ENCODE peak calls at places on chromosomes 2 and 18, in six cellular contexts. Q, Z, N, G, K and C are unnamed samples.
A peak's percentile ranks its signal among the peaks of the same experiment; 100 is the strongest.

GRCh38 chr18:32262092-32262491 is 72.3 kb downstream of the MEP1B start:
- DNase-seq in Q (no peak), Z (no peak), N (no peak), G (no peak), K (no peak), C (no peak)

GRCh38 chr18:2083691-2084090 is 487.6 kb downstream of the METTL4 start:
- DNase-seq in Q (peak; percentile 41), Z (no peak), N (no peak), G (peak; percentile 21), K (no peak), C (no peak)

GRCh38 chr2:241985986-241986329 is 116.4 kb downstream of the RTP5 start:
- DNase-seq in Q (no peak), Z (no peak), N (no peak), G (no peak), K (no peak), C (no peak)

GRCh38 chr2:26712486-26713465 is 20.3 kb downstream of the KCNK3 start:
- DNase-seq in Q (peak; percentile 29), Z (no peak), N (no peak), G (no peak), K (no peak), C (no peak)

GRCh38 chr2:64727843-64728463 is 74.2 kb upstream of the SERTAD2 start:
- DNase-seq in Q (no peak), Z (no peak), N (no peak), G (no peak), K (no peak), C (no peak)

GRCh38 chr2:2484301-2484700 is 153.2 kb upstream of the MYT1L start:
- DNase-seq in Q (no peak), Z (no peak), N (no peak), G (no peak), K (no peak), C (no peak)

GRCh38 chr18:3450358-3451107 is 561 bp downstream of the TGIF1 start:
- DNase-seq in Q (peak; percentile 80), Z (peak; percentile 81), N (no peak), G (peak; percentile 36), K (no peak), C (no peak)

GRCh38 chr2:59303272-59303671 is 1062.1 kb upstream of the FANCL start:
- DNase-seq in Q (no peak), Z (no peak), N (no peak), G (no peak), K (no peak), C (no peak)

GRCh38 chr2:182077451-182078142 is 91.9 kb downstream of the PPP1R1C start:
- DNase-seq in Q (peak; percentile 87), Z (no peak), N (peak; percentile 41), G (peak; percentile 70), K (no peak), C (peak; percentile 59)

GRCh38 chr2:63853527-63854310 is 12.0 kb downstream of the UGP2 start:
- DNase-seq in Q (no peak), Z (no peak), N (no peak), G (no peak), K (no peak), C (no peak)

DNA sequence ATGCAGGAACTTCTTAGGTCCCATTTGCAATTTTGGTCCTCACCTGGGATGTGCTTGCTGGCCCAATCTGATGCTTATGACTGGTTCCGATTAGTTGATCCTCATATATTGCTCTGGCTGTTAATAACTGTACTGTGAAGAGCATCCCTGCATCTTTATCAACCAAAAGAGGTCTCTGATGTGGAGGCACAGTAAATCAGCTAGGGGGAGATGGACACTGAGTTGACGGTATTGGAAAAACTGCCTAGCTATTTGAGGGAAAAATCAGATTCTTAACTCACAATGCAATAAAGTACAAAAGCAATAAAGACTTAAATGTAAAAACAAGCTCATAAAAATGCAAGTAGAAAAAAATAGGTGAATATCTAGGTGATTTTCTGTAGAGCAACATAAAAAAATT is 188.0 kb upstream of the TCF4 start:
- DNase-seq in Q (no peak), Z (no peak), N (no peak), G (no peak), K (no peak), C (no peak)
- TF ChIP-seq CTCF in Q (no peak), Z (no peak), N (no peak), G (no peak), K (no peak), C (peak; percentile 22)

GRCh38 chr2:218605438-218605837 is 2.3 kb upstream of the PLCD4 start:
- DNase-seq in Q (peak; percentile 50), Z (no peak), N (no peak), G (peak; percentile 36), K (no peak), C (no peak)

DNA sequence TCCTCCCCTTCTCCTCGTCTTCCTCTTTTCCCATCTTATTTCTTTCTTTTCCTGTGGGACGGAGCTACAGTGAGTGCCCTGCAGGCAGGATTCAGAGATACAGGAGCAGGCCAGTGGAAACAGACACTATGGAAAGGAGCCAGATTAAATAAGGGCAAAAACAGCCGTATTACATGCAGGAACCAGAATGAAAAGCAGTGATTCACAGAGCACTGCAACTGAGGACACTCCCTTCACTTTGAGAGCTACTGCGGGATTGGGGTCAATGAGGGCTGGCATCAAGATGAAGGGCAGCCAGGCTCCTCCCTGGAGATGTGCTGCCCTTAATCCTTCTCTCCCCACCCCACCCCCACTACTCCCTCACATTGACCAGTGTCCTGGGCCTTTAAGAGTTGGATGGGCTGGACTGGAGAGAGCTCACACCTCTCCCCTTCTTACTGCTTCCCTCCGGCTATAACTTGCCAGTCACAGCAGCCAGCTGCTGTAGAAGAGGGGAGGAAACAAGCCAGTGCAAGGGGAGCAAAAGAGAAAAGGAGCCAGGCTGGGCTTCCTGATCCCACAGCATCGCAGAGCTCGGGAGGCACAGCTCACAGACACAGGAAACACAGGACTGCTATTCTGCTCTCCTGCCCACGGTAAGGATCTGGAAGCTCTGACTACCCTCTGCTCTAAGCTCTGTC is at the start of gene PLCD4:
- DNase-seq in Q (peak; percentile 24), Z (no peak), N (peak; percentile 82), G (peak; percentile 5), K (peak; percentile 10), C (no peak)
- TF ChIP-seq CTCF in Q (no peak), Z (no peak), N (no peak), G (no peak), K (no peak), C (peak; percentile 3)

DNA sequence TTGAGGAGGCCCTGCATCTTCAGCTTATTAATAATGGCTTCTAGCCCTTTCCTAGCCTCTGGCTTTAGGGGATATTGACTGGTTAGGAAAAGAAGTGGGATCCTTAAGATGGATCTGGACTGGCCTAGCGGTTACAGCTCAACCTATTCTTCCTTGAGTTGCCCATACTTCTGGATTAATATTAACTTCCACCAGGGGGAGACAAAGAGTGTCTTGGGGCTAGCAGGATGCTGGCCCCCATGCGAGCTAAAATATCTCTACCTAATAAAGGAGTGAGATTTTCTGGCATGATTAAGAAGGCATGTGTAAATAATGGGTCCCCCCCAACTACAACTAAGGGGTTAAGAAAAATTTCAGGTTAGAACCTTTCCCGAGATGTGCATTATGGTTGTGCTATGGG is 23.2 kb upstream of the PLA2R1 start:
- DNase-seq in Q (no peak), Z (no peak), N (no peak), G (no peak), K (no peak), C (no peak)
- TF ChIP-seq CTCF in Q (no peak), Z (no peak), N (no peak), G (peak; percentile 25), K (no peak), C (peak; percentile 42)

GRCh38 chr2:44342854-44343253 is 18.4 kb downstream of the PREPL start:
- DNase-seq in Q (peak; percentile 13), Z (no peak), N (peak; percentile 6), G (peak; percentile 24), K (no peak), C (no peak)
- TF ChIP-seq CTCF in Q (peak; percentile 44), Z (peak; percentile 14), N (peak; percentile 26), G (no peak), K (no peak), C (peak; percentile 57)

GRCh38 chr2:112584134-112584890 is at the start of gene CHCHD5:
- DNase-seq in Q (peak; percentile 97), Z (peak; percentile 96), N (peak; percentile 94), G (peak; percentile 81), K (peak; percentile 89), C (peak; percentile 67)
- TF ChIP-seq CTCF in Q (no peak), Z (peak; percentile 43), N (no peak), G (no peak), K (peak; percentile 15), C (peak; percentile 25)

DNA sequence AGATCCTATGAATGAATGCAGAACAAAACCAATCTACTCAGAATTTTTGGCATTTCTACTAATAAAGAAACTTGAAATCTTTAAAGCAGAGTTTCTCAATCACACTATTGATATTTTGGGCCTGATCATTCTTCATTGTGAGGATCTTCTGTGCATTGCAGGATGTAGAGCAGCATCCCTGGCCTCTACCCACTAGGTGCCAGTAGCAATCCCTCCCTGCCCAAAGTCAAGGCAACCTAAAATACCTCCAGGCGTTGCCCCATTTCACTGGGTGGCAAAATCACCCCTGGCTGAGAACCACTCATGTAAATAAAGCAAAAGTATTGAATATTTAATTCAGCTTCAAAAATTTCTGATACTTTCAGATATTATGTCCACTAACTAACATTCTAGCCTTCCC is 213.0 kb downstream of the SP3 start:
- DNase-seq in Q (no peak), Z (no peak), N (peak; percentile 9), G (peak; percentile 7), K (no peak), C (no peak)
- TF ChIP-seq CTCF in Q (peak; percentile 25), Z (no peak), N (peak; percentile 34), G (no peak), K (no peak), C (peak; percentile 66)